ENCODE peak calls at places on chromosomes 1 and 21, in seven cellular contexts. One of them, this sample, is unnamed.

GRCh38 chr21:34200288-34200905 is 127.0 kb downstream of the MRPS6 start:
- DNase-seq in NCI-H1417 treated with DMSO at 0.1 percent for 48 hours: no peak
- DNase-seq in fibroblast of the aortic adventitia: no peak
- DNase-seq in stimulated activated CD4-positive, alpha-beta T cell treated with anti-CD3 and anti-CD28 coated beads, Interleukin-15, amount 100 ng/mL, for 1 hour: no peak
- DNase-seq in central memory CD4-positive, alpha-beta T cell: no peak
- DNase-seq in A549: no peak
- DNase-seq in stromal cell of bone marrow: no peak
- DNase-seq in this sample: no peak

GRCh38 chr21:29145354-29145782 is 14.9 kb downstream of the MAP3K7CL start:
- DNase-seq in A549: peak; percentile 3
- DNase-seq in central memory CD4-positive, alpha-beta T cell: no peak
- DNase-seq in NCI-H1417 treated with DMSO at 0.1 percent for 48 hours: no peak
- DNase-seq in stromal cell of bone marrow: peak; percentile 90
- DNase-seq in fibroblast of the aortic adventitia: peak; percentile 93
- DNase-seq in stimulated activated CD4-positive, alpha-beta T cell treated with anti-CD3 and anti-CD28 coated beads, Interleukin-15, amount 100 ng/mL, for 1 hour: no peak
- DNase-seq in this sample: no peak

GRCh38 chr1:209784276-209785169 is at the start of gene C1orf74:
- DNase-seq in NCI-H1417 treated with DMSO at 0.1 percent for 48 hours: peak; percentile 95
- DNase-seq in central memory CD4-positive, alpha-beta T cell: peak; percentile 98
- DNase-seq in A549: peak; percentile 96
- DNase-seq in fibroblast of the aortic adventitia: peak; percentile 97
- DNase-seq in stromal cell of bone marrow: peak; percentile 95
- DNase-seq in stimulated activated CD4-positive, alpha-beta T cell treated with anti-CD3 and anti-CD28 coated beads, Interleukin-15, amount 100 ng/mL, for 1 hour: peak; percentile 99
- DNase-seq in this sample: peak; percentile 92

GRCh38 chr21:25296239-25296638 is 311.0 kb downstream of the MRPL39 start:
- DNase-seq in central memory CD4-positive, alpha-beta T cell: no peak
- DNase-seq in stimulated activated CD4-positive, alpha-beta T cell treated with anti-CD3 and anti-CD28 coated beads, Interleukin-15, amount 100 ng/mL, for 1 hour: no peak
- DNase-seq in stromal cell of bone marrow: no peak
- DNase-seq in fibroblast of the aortic adventitia: no peak
- DNase-seq in NCI-H1417 treated with DMSO at 0.1 percent for 48 hours: no peak
- DNase-seq in A549: no peak
- DNase-seq in this sample: no peak

GRCh38 chr1:6263716-6264115 is 2.8 kb upstream of the GPR153 start:
- DNase-seq in fibroblast of the aortic adventitia: peak; percentile 42
- DNase-seq in stromal cell of bone marrow: no peak
- DNase-seq in central memory CD4-positive, alpha-beta T cell: no peak
- DNase-seq in NCI-H1417 treated with DMSO at 0.1 percent for 48 hours: no peak
- DNase-seq in stimulated activated CD4-positive, alpha-beta T cell treated with anti-CD3 and anti-CD28 coated beads, Interleukin-15, amount 100 ng/mL, for 1 hour: no peak
- DNase-seq in A549: no peak
- DNase-seq in this sample: no peak

GRCh38 chr1:91891969-91892368 is 6.0 kb upstream of the TGFBR3 start:
- DNase-seq in stimulated activated CD4-positive, alpha-beta T cell treated with anti-CD3 and anti-CD28 coated beads, Interleukin-15, amount 100 ng/mL, for 1 hour: no peak
- DNase-seq in fibroblast of the aortic adventitia: no peak
- DNase-seq in NCI-H1417 treated with DMSO at 0.1 percent for 48 hours: no peak
- DNase-seq in stromal cell of bone marrow: no peak
- DNase-seq in A549: no peak
- DNase-seq in central memory CD4-positive, alpha-beta T cell: no peak
- DNase-seq in this sample: no peak

GRCh38 chr1:203690730-203691129 is 64.1 kb downstream of the ATP2B4 start:
- DNase-seq in A549: no peak
- DNase-seq in stimulated activated CD4-positive, alpha-beta T cell treated with anti-CD3 and anti-CD28 coated beads, Interleukin-15, amount 100 ng/mL, for 1 hour: no peak
- DNase-seq in NCI-H1417 treated with DMSO at 0.1 percent for 48 hours: no peak
- DNase-seq in central memory CD4-positive, alpha-beta T cell: no peak
- DNase-seq in fibroblast of the aortic adventitia: no peak
- DNase-seq in stromal cell of bone marrow: no peak
- DNase-seq in this sample: no peak

GRCh38 chr21:36355868-36356267 is 29.3 kb upstream of the CHAF1B start:
- DNase-seq in stimulated activated CD4-positive, alpha-beta T cell treated with anti-CD3 and anti-CD28 coated beads, Interleukin-15, amount 100 ng/mL, for 1 hour: no peak
- DNase-seq in fibroblast of the aortic adventitia: no peak
- DNase-seq in central memory CD4-positive, alpha-beta T cell: no peak
- DNase-seq in stromal cell of bone marrow: no peak
- DNase-seq in A549: no peak
- DNase-seq in NCI-H1417 treated with DMSO at 0.1 percent for 48 hours: peak; percentile 55
- DNase-seq in this sample: peak; percentile 78

GRCh38 chr1:156342556-156342955 is 4.2 kb downstream of the TSACC start:
- DNase-seq in central memory CD4-positive, alpha-beta T cell: no peak
- DNase-seq in stromal cell of bone marrow: no peak
- DNase-seq in A549: no peak
- DNase-seq in fibroblast of the aortic adventitia: no peak
- DNase-seq in stimulated activated CD4-positive, alpha-beta T cell treated with anti-CD3 and anti-CD28 coated beads, Interleukin-15, amount 100 ng/mL, for 1 hour: no peak
- DNase-seq in NCI-H1417 treated with DMSO at 0.1 percent for 48 hours: no peak
- DNase-seq in this sample: no peak

GRCh38 chr1:161835963-161836362 is 69.8 kb downstream of the ATF6 start:
- DNase-seq in central memory CD4-positive, alpha-beta T cell: no peak
- DNase-seq in fibroblast of the aortic adventitia: peak; percentile 69
- DNase-seq in A549: no peak
- DNase-seq in stromal cell of bone marrow: peak; percentile 38
- DNase-seq in NCI-H1417 treated with DMSO at 0.1 percent for 48 hours: no peak
- DNase-seq in stimulated activated CD4-positive, alpha-beta T cell treated with anti-CD3 and anti-CD28 coated beads, Interleukin-15, amount 100 ng/mL, for 1 hour: no peak
- DNase-seq in this sample: no peak

GRCh38 chr1:168972887-168973286 is 133.6 kb upstream of the ATP1B1 start:
- DNase-seq in A549: no peak
- DNase-seq in stimulated activated CD4-positive, alpha-beta T cell treated with anti-CD3 and anti-CD28 coated beads, Interleukin-15, amount 100 ng/mL, for 1 hour: no peak
- DNase-seq in stromal cell of bone marrow: no peak
- DNase-seq in fibroblast of the aortic adventitia: peak; percentile 7
- DNase-seq in central memory CD4-positive, alpha-beta T cell: no peak
- DNase-seq in NCI-H1417 treated with DMSO at 0.1 percent for 48 hours: no peak
- DNase-seq in this sample: no peak

GRCh38 chr1:179079113-179079761 is 2.6 kb upstream of the TOR3A start:
- DNase-seq in fibroblast of the aortic adventitia: peak; percentile 87
- DNase-seq in stimulated activated CD4-positive, alpha-beta T cell treated with anti-CD3 and anti-CD28 coated beads, Interleukin-15, amount 100 ng/mL, for 1 hour: no peak
- DNase-seq in stromal cell of bone marrow: peak; percentile 63
- DNase-seq in central memory CD4-positive, alpha-beta T cell: peak; percentile 57
- DNase-seq in NCI-H1417 treated with DMSO at 0.1 percent for 48 hours: peak; percentile 5
- DNase-seq in A549: peak; percentile 66
- DNase-seq in this sample: peak; percentile 64

GRCh38 chr21:33967086-33967571 is 51.5 kb upstream of the ATP5PO start:
- DNase-seq in stromal cell of bone marrow: no peak
- DNase-seq in NCI-H1417 treated with DMSO at 0.1 percent for 48 hours: no peak
- DNase-seq in stimulated activated CD4-positive, alpha-beta T cell treated with anti-CD3 and anti-CD28 coated beads, Interleukin-15, amount 100 ng/mL, for 1 hour: no peak
- DNase-seq in A549: no peak
- DNase-seq in central memory CD4-positive, alpha-beta T cell: no peak
- DNase-seq in fibroblast of the aortic adventitia: peak; percentile 44
- DNase-seq in this sample: no peak

GRCh38 chr1:2597441-2598328 is 11.1 kb downstream of the PRXL2B start:
- DNase-seq in stromal cell of bone marrow: no peak
- DNase-seq in A549: no peak
- DNase-seq in stimulated activated CD4-positive, alpha-beta T cell treated with anti-CD3 and anti-CD28 coated beads, Interleukin-15, amount 100 ng/mL, for 1 hour: no peak
- DNase-seq in central memory CD4-positive, alpha-beta T cell: no peak
- DNase-seq in NCI-H1417 treated with DMSO at 0.1 percent for 48 hours: no peak
- DNase-seq in fibroblast of the aortic adventitia: no peak
- DNase-seq in this sample: no peak

GRCh38 chr1:59017501-59018231 is 233.8 kb upstream of the JUN start:
- DNase-seq in stromal cell of bone marrow: no peak
- DNase-seq in stimulated activated CD4-positive, alpha-beta T cell treated with anti-CD3 and anti-CD28 coated beads, Interleukin-15, amount 100 ng/mL, for 1 hour: no peak
- DNase-seq in A549: no peak
- DNase-seq in NCI-H1417 treated with DMSO at 0.1 percent for 48 hours: no peak
- DNase-seq in central memory CD4-positive, alpha-beta T cell: no peak
- DNase-seq in fibroblast of the aortic adventitia: no peak
- DNase-seq in this sample: no peak

GRCh38 chr1:15130607-15131006 is 22.9 kb upstream of the TMEM51 start:
- DNase-seq in stromal cell of bone marrow: no peak
- DNase-seq in stimulated activated CD4-positive, alpha-beta T cell treated with anti-CD3 and anti-CD28 coated beads, Interleukin-15, amount 100 ng/mL, for 1 hour: no peak
- DNase-seq in central memory CD4-positive, alpha-beta T cell: no peak
- DNase-seq in NCI-H1417 treated with DMSO at 0.1 percent for 48 hours: no peak
- DNase-seq in A549: no peak
- DNase-seq in fibroblast of the aortic adventitia: no peak
- DNase-seq in this sample: no peak